ENCODE peak calls at places on chromosomes 5 and 9, in six cellular contexts. V is IMR-90, P is ovary, Y is right lobe of liver, O is astrocyte, W is fibroblast of lung. U is an unnamed sample.

GRCh38 chr5:34831328-34831727 is 7.6 kb upstream of the TTC23L start:
- DNase-seq in V (no peak), P (no peak), Y (no peak), O (no peak), W (no peak), U (no peak)

GRCh38 chr5:78569441-78569840 is 79.1 kb downstream of the LHFPL2 start:
- DNase-seq in V (peak), P (peak), Y (no peak), O (peak), W (peak), U (no peak)

GRCh38 chr5:171965740-171966139 is 40.7 kb downstream of the FBXW11 start:
- DNase-seq in V (no peak), P (no peak), Y (no peak), O (no peak), W (no peak), U (no peak)

GRCh38 chr9:106752581-106752980 is 110.4 kb upstream of the ZNF462 start:
- DNase-seq in V (peak), P (no peak), Y (no peak), O (no peak), W (no peak), U (no peak)

GRCh38 chr5:569868-570361 is 42.2 kb upstream of the CEP72 start:
- DNase-seq in V (no peak), P (no peak), Y (no peak), O (no peak), W (no peak), U (no peak)

GRCh38 chr9:6909186-6909585 is 151.4 kb downstream of the KDM4C start:
- DNase-seq in V (no peak), P (no peak), Y (no peak), O (no peak), W (no peak), U (no peak)

GRCh38 chr9:16039988-16040761 is 487.3 kb downstream of the CCDC171 start:
- DNase-seq in V (peak), P (peak), Y (no peak), O (peak), W (peak), U (no peak)

GRCh38 chr9:3628239-3628638 is 102.4 kb upstream of the RFX3 start:
- DNase-seq in V (no peak), P (no peak), Y (no peak), O (no peak), W (no peak), U (no peak)

GRCh38 chr9:76873056-76873792 is 32.7 kb downstream of the PRUNE2 start:
- DNase-seq in V (no peak), P (no peak), Y (no peak), O (no peak), W (peak), U (no peak)

GRCh38 chr5:164175083-164175482 is 669.7 kb downstream of the MAT2B start:
- DNase-seq in V (peak), P (no peak), Y (no peak), O (peak), W (peak), U (no peak)

GRCh38 chr5:69492391-69493234 is at the start of gene OCLN:
- DNase-seq in V (no peak), P (no peak), Y (peak), O (no peak), W (no peak), U (peak)

GRCh38 chr5:151424892-151425523 is 22.4 kb upstream of the SLC36A1 start:
- DNase-seq in V (no peak), P (no peak), Y (no peak), O (no peak), W (no peak), U (no peak)

GRCh38 chr9:78006734-78007133 is 24.9 kb downstream of the GNAQ start:
- DNase-seq in V (no peak), P (no peak), Y (no peak), O (no peak), W (no peak), U (no peak)

GRCh38 chr9:78001946-78002731 is 29.5 kb downstream of the GNAQ start:
- DNase-seq in V (peak), P (no peak), Y (no peak), O (peak), W (no peak), U (no peak)

GRCh38 chr9:78003730-78004129 is 27.9 kb downstream of the GNAQ start:
- DNase-seq in V (no peak), P (no peak), Y (no peak), O (no peak), W (no peak), U (no peak)

GRCh38 chr9:78005231-78006002 is 26.2 kb downstream of the GNAQ start:
- DNase-seq in V (no peak), P (no peak), Y (no peak), O (peak), W (no peak), U (no peak)

DNA sequence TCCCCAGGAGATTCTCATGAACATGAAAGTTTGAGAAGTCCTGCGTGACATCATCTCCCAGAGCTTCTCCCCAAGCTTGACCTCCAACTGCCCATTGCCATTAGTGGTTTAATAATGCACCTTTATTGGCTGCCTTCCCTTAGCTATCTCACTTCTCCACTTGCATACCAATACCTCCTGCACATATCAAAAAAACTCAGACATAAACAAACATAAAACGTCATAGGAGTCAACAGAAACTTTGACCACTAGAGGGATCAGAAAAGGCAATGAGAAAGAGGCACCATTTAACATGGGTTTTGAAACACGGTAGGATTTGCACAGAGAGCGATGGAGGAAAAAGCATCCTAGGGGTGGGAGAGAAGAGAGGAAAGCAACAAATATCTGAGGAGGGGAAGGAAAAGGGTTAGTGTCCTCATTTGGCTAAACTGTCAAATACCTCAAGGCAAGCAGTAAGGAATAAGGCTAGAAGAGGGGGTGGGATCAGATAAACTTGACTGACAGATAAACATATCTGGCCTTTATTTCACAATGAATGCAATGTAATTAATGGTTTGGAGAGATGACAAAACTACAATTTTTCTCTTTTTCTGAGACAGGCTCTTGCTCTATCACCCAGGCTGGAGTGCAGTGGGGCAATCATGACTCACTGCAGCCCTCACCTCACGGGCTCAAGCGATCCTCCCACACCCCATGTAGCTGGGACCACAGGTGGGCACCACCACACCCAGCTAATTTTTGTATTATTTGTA is 27.0 kb downstream of the GNAQ start:
- DNase-seq in V (peak), P (no peak), Y (no peak), O (no peak), W (no peak), U (no peak)
- TF ChIP-seq CTCF in V (no peak), P (no peak), Y (peak), O (peak), W (no peak), U (peak)

DNA sequence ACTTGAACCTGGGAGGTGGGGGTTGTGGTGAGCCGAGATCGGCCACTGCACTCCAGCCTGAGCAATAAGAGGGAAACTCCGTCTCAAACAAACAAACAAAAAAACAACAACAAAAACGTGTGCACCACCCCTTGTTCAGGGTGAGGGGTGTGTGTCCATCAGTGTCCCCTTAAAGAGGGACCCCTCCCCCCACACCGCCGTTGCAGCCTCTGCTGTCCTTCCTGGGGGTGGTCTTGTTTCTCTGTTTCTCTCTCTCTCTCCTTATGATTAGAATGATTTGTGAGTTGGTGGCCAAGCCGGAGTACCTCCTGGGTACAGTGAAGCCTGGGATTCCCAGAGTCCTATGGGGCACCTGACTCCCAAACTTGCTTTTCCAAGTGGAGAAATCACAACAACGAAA is 49.6 kb downstream of the RGS3 start:
- DNase-seq in V (no peak), P (no peak), Y (no peak), O (no peak), W (no peak), U (no peak)
- H3K27ac ChIP-seq in V (no peak), P (no peak), Y (no peak), O (no peak), W (no peak), U (no peak)

DNA sequence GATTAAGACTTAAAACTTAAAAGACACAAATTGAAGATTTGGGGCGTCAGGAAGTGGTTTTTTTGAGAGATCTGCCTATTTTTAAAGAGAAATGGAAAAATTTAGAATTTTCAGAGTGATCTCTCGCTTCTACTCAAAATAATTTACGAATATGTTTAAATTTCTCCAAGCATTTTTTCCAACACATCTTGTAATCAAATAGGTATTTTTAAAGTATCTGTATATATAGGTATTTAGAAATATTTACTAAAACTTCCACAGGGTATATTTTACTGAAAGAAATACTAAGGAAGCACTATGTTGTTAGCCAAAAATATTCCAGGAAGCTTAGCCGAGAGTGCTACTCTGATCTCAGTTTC is 9.8 kb upstream of the PCDHB1 start:
- DNase-seq in V (no peak), P (no peak), Y (no peak), O (no peak), W (no peak), U (no peak)
- TF ChIP-seq CTCF in V (no peak), P (no peak), Y (no peak), O (no peak), W (no peak), U (peak)

DNA sequence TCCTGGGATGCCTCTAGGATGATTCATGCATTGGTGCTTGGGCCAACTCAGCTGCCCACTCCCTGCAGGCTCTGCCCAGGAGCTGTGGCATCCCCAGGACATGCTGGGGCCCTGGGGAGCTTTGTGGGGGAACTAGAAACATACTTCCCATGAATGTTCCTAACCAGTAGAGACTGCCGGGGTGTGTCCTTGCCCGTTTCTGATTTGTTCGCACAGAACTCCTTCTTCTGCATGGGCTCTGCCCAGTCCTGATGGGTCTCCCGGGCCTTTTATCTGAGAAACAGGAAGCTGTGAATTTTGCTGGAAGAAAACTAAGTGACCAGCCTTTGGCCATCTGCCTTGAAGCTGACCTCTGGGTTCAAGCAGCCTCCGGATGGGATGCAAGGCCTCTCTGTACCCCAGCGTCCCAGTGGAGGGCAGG is 71.6 kb upstream of the RNU6ATAC start:
- DNase-seq in V (no peak), P (no peak), Y (no peak), O (no peak), W (peak), U (no peak)
- H3K27ac ChIP-seq in V (no peak), P (no peak), Y (no peak), O (no peak), W (no peak), U (no peak)

DNA sequence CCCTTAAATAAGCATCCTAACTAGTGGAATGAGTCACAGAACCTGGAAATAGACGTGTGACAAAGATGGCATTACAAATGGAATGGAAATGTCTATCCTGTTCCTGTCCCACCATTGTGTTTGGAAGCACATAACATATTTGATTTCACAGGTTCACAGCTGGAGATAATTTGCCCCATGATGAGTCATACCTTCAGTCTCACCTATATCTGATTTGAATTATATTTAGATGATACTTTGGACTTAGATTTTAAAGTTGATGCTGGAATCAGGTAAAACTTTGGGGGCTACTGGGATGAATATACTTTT is 92.5 kb downstream of the CEMIP2 start:
- DNase-seq in V (no peak), P (no peak), Y (no peak), O (no peak), W (no peak), U (no peak)
- TF ChIP-seq CTCF in V (no peak), P (no peak), Y (no peak), O (no peak), W (no peak), U (no peak)